ENCODE peak calls at places on chromosomes 5 and 9, in nine cellular contexts. U is left ventricle myocardium inferior, L is fibroblast of lung, E is adrenal gland, Q is fibroblast of mammary gland, O is Calu3, A is GM12878, W is H9, D is AG04450. G is an unnamed sample.
A peak's percentile ranks its signal among the peaks of the same experiment; 100 is the strongest.

GRCh38 chr9:33106827-33107621 is 30.6 kb upstream of the SMU1 start:
- DNase-seq in U (peak; percentile 58), L (peak; percentile 71), E (peak; percentile 66), Q (peak; percentile 83), O (no peak), A (no peak), W (peak; percentile 44), D (peak; percentile 71), G (no peak)

GRCh38 chr9:125440411-125440810 is 178.8 kb downstream of the GAPVD1 start:
- DNase-seq in U (no peak), L (no peak), E (no peak), Q (no peak), O (no peak), A (no peak), W (no peak), D (no peak), G (no peak)

GRCh38 chr5:115456056-115456455 is 88.5 kb downstream of the FEM1C start:
- DNase-seq in U (no peak), L (peak; percentile 65), E (no peak), Q (peak; percentile 62), O (no peak), A (no peak), W (no peak), D (no peak), G (no peak)

GRCh38 chr9:136284311-136284710 is 19.6 kb downstream of the CCDC187 start:
- DNase-seq in U (no peak), L (no peak), E (no peak), Q (no peak), O (no peak), A (no peak), W (no peak), D (no peak), G (no peak)

GRCh38 chr5:59097116-59097515 is 514.2 kb downstream of the RAB3C start:
- DNase-seq in U (no peak), L (peak; percentile 83), E (no peak), Q (peak; percentile 66), O (no peak), A (no peak), W (no peak), D (no peak), G (no peak)

GRCh38 chr5:54804521-54804920 is 180.9 kb downstream of the ESM1 start:
- DNase-seq in U (no peak), L (peak; percentile 44), E (no peak), Q (no peak), O (no peak), A (no peak), W (no peak), D (no peak), G (no peak)

GRCh38 chr9:131591845-131592208 is 46.5 kb downstream of the PRRT1B start:
- DNase-seq in U (no peak), L (no peak), E (no peak), Q (no peak), O (no peak), A (no peak), W (no peak), D (no peak), G (no peak)

GRCh38 chr5:5899716-5900115 is 477.2 kb downstream of the ICE1 start:
- DNase-seq in U (no peak), L (no peak), E (no peak), Q (no peak), O (no peak), A (no peak), W (no peak), D (no peak), G (no peak)

GRCh38 chr9:83034587-83034986 is 28.4 kb downstream of the RASEF start:
- DNase-seq in U (no peak), L (no peak), E (no peak), Q (peak; percentile 25), O (no peak), A (no peak), W (no peak), D (no peak), G (no peak)

GRCh38 chr5:134543820-134544692 is 18.6 kb downstream of the JADE2 start:
- DNase-seq in U (peak; percentile 15), L (no peak), E (no peak), Q (no peak), O (no peak), A (no peak), W (no peak), D (no peak), G (no peak)

GRCh38 chr5:121108725-121109124 is 644.6 kb downstream of the PRR16 start:
- DNase-seq in U (no peak), L (no peak), E (no peak), Q (no peak), O (peak; percentile 17), A (no peak), W (peak; percentile 87), D (no peak), G (no peak)

GRCh38 chr9:131214931-131215330 is 61.4 kb downstream of the FAM78A start:
- DNase-seq in U (no peak), L (no peak), E (no peak), Q (no peak), O (no peak), A (no peak), W (no peak), D (no peak), G (peak; percentile 20)

GRCh38 chr5:172674155-172674554 is 33.1 kb downstream of the NEURL1B start:
- DNase-seq in U (no peak), L (no peak), E (no peak), Q (no peak), O (no peak), A (no peak), W (no peak), D (no peak), G (no peak)

GRCh38 chr9:136835162-136835931 is 6.9 kb upstream of the AJM1 start:
- DNase-seq in U (peak; percentile 4), L (no peak), E (no peak), Q (no peak), O (no peak), A (no peak), W (no peak), D (no peak), G (no peak)

GRCh38 chr5:17079562-17079961 is 137.9 kb upstream of the BASP1 start:
- DNase-seq in U (no peak), L (no peak), E (no peak), Q (no peak), O (no peak), A (no peak), W (no peak), D (no peak), G (peak; percentile 31)

GRCh38 chr5:140833993-140834392 is at the start of gene PCDHA7:
- DNase-seq in U (no peak), L (peak; percentile 32), E (no peak), Q (peak; percentile 20), O (no peak), A (no peak), W (no peak), D (no peak), G (no peak)
- TF ChIP-seq CTCF in U (no peak), L (no peak), E (no peak), Q (peak; percentile 19), O (no peak), A (no peak), W (peak; percentile 19), D (no peak), G (no peak)

DNA sequence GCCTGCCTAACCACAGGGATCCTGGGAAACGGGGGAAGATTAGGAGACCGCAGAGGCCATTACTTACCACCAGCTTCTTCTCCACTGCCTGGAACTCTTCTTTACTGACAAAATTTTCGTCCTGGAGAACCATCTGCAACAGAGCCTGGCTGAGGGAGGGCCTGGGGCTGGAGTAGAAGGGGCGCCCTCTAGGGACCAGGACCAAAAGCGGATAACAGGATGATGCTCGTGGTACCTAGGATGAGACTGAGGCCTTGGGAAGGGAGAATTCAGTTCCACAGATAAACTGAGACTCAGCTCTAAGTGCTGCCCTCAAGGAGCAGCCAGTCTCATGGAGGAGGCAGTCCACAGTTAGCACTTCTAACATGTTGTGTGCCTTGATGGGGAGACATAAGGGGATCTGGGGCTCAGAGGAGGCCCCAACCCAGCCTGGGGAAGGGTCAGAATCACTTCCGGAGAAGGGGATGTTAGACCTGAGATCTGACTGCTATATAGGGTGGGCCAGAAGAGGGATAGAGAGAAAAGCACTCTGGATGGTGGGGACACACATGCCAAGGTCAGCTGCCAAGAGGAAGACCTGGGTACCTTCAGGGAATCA is 1.2 kb downstream of the SPATA24 start:
- DNase-seq in U (no peak), L (no peak), E (no peak), Q (no peak), O (peak; percentile 54), A (no peak), W (peak; percentile 68), D (no peak), G (peak; percentile 51)
- TF ChIP-seq CTCF in U (peak; percentile 37), L (no peak), E (peak; percentile 32), Q (peak; percentile 41), O (peak; percentile 63), A (peak; percentile 50), W (peak; percentile 82), D (no peak), G (peak; percentile 38)

GRCh38 chr5:81853005-81853357 is 102.1 kb upstream of the SSBP2 start:
- DNase-seq in U (no peak), L (no peak), E (no peak), Q (no peak), O (no peak), A (no peak), W (no peak), D (no peak), G (no peak)

GRCh38 chr5:81854915-81855314 is 104.0 kb upstream of the SSBP2 start:
- DNase-seq in U (no peak), L (no peak), E (no peak), Q (no peak), O (no peak), A (no peak), W (no peak), D (no peak), G (no peak)

GRCh38 chr5:81855576-81855975 is 104.7 kb upstream of the SSBP2 start:
- DNase-seq in U (no peak), L (no peak), E (no peak), Q (no peak), O (no peak), A (no peak), W (no peak), D (no peak), G (no peak)

GRCh38 chr5:81854485-81854884 is 103.6 kb upstream of the SSBP2 start:
- DNase-seq in U (no peak), L (peak; percentile 19), E (no peak), Q (no peak), O (no peak), A (no peak), W (no peak), D (no peak), G (no peak)

GRCh38 chr5:81856948-81857928 is 106.3 kb upstream of the SSBP2 start:
- DNase-seq in U (peak; percentile 86), L (peak; percentile 20), E (peak; percentile 84), Q (no peak), O (peak; percentile 86), A (no peak), W (peak; percentile 58), D (no peak), G (peak; percentile 46)
- TF ChIP-seq CTCF in U (peak; percentile 55), L (peak; percentile 22), E (peak; percentile 45), Q (peak; percentile 34), O (no peak), A (peak; percentile 50), W (peak; percentile 73), D (peak; percentile 4), G (peak; percentile 26)

DNA sequence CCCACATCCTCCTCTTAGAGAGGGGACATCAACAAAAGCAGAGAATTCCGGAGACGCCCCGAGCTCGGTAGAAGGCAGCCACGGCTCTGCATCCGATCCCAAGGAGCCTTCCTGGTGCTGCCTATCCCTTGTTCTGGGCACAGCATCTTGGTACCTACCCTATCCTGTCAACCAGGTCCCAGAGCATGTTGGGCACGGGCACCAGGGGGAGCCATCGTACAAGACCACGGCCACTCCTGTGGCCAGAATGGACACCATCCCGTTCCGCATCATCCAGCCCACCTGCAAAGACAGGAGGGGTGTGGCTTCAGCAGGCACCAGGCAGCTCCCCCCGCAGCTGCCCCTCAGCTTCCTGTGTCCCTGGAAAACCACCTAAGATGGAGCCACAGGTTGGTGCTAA is 62.7 kb upstream of the ZNF354A start:
- DNase-seq in U (peak; percentile 20), L (no peak), E (no peak), Q (no peak), O (no peak), A (no peak), W (peak; percentile 90), D (no peak), G (peak; percentile 27)
- TF ChIP-seq CTCF in U (peak; percentile 47), L (no peak), E (no peak), Q (peak; percentile 19), O (no peak), A (no peak), W (peak; percentile 80), D (no peak), G (no peak)

G was measured in endothelial cell.